ENCODE peak calls at places on chromosome 5, in four cellular contexts. S is mammary epithelial cell, C is IMR-90, A is H9. W is an unnamed sample.

GRCh38 chr5:132677191-132677590 is 3.4 kb downstream of the IL4 start:
- DNase-seq in S (peak; percentile 80), C (peak; percentile 91), A (peak; percentile 59), W (peak; percentile 70)

GRCh38 chr5:91438871-91439270 is 55.8 kb upstream of the ARRDC3 start:
- DNase-seq in S (peak; percentile 3), C (no peak), A (peak; percentile 56), W (no peak)

GRCh38 chr5:149966901-149967419 is 6.4 kb downstream of the SLC26A2 start:
- DNase-seq in S (no peak), C (no peak), A (no peak), W (no peak)

GRCh38 chr5:97243352-97243751 is 60.3 kb upstream of the RIOK2 start:
- DNase-seq in S (no peak), C (no peak), A (no peak), W (peak; percentile 5)

GRCh38 chr5:84602371-84602771 is 217.7 kb upstream of the EDIL3 start:
- DNase-seq in S (peak; percentile 26), C (no peak), A (no peak), W (no peak)

GRCh38 chr5:10374032-10374431 is 20.5 kb downstream of the MARCHF6 start:
- DNase-seq in S (no peak), C (no peak), A (no peak), W (no peak)

GRCh38 chr5:33441241-33441844 is 578 bp downstream of the TARS1 start:
- DNase-seq in S (no peak), C (peak; percentile 73), A (no peak), W (no peak)

GRCh38 chr5:147691134-147691533 is 91.4 kb downstream of the JAKMIP2 start:
- DNase-seq in S (no peak), C (no peak), A (no peak), W (no peak)

GRCh38 chr5:174423538-174423937 is 300.8 kb upstream of the MSX2 start:
- DNase-seq in S (no peak), C (no peak), A (no peak), W (no peak)

GRCh38 chr5:148760945-148761638 is 65.3 kb upstream of the ADRB2 start:
- DNase-seq in S (peak; percentile 48), C (no peak), A (no peak), W (no peak)

GRCh38 chr5:134525687-134526482 is 415 bp downstream of the JADE2 start:
- DNase-seq in S (peak; percentile 68), C (peak; percentile 83), A (peak; percentile 70), W (no peak)

GRCh38 chr5:53430618-53431252 is 49.7 kb upstream of the FST start:
- DNase-seq in S (peak; percentile 72), C (peak; percentile 87), A (no peak), W (no peak)

GRCh38 chr5:31251032-31251431 is 57.5 kb downstream of the CDH6 start:
- DNase-seq in S (no peak), C (no peak), A (no peak), W (no peak)

GRCh38 chr5:178116406-178116885 is 3.1 kb downstream of the N4BP3 start:
- DNase-seq in S (no peak), C (no peak), A (peak; percentile 68), W (no peak)

DNA sequence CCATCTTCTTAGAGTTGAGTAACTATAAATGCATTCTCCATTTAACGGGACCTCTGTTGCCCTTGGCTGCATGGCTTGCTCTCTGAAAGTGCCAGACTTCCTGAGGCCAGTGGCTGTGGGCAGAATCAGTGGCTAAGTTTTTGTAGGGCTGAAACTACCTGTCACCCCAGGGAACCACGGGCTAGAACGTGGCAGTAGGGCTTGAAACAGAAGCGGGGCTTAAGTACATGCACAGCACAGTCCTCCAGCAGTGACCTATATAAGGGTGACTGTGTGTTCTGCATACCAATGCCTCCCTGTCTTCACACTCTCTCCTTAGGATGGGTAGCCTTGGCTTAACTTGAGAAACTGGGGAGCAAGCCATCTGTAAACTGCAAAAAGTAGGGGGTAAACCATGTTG is 43.5 kb upstream of the LRRTM2 start:
- DNase-seq in S (no peak), C (no peak), A (no peak), W (no peak)
- H3K27ac ChIP-seq in S (no peak overlapping the region), C (no peak overlapping the region), A (no peak overlapping the region), W (no peak overlapping the region)

GRCh38 chr5:61630908-61631307 is 298.9 kb downstream of the ZSWIM6 start:
- DNase-seq in S (no peak), C (no peak), A (no peak), W (no peak)
- H3K27ac ChIP-seq in S (no peak overlapping the region), C (no peak overlapping the region), A (no peak overlapping the region), W (no peak overlapping the region)

GRCh38 chr5:136006767-136007251 is 22.0 kb upstream of the TGFBI start:
- DNase-seq in S (peak; percentile 96), C (peak; percentile 97), A (no peak), W (peak; percentile 98)
- H3K27ac ChIP-seq in S (peak overlapping the region; percentile 82), C (peak overlapping the region; percentile 66), A (no peak overlapping the region), W (peak overlapping the region; percentile 69)

DNA sequence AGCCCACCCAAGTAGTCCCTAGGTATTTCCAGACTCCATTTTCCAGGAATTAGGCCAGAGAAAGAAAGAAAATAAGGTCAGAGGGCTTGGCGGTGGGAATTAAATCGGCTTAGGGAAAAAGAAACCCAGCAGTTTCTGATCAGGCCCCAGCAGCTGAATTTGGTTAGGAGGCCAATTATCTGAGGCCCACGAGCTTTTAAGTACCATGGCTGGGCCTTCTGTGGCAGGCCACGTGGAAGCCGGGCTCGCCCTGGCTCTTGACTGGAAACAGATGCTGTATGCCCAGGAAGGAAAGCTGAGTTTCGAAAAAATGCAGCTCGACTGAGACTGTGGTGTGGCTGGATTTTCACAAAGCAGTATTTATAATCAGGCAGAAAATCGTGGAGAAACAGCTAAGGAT is 75.1 kb upstream of the PANK3 start:
- DNase-seq in S (no peak), C (peak; percentile 7), A (no peak), W (no peak)
- H3K27ac ChIP-seq in S (no peak overlapping the region), C (no peak overlapping the region), A (no peak overlapping the region), W (no peak overlapping the region)

GRCh38 chr5:59126665-59127354 is 543.9 kb downstream of the RAB3C start:
- DNase-seq in S (no peak), C (peak; percentile 55), A (no peak), W (peak; percentile 17)

GRCh38 chr5:59123595-59124561 is 541.0 kb downstream of the RAB3C start:
- DNase-seq in S (no peak), C (peak; percentile 41), A (no peak), W (no peak)

GRCh38 chr5:59124983-59125960 is 542.4 kb downstream of the RAB3C start:
- DNase-seq in S (no peak), C (peak; percentile 37), A (no peak), W (no peak)

GRCh38 chr5:59128646-59129290 is 545.9 kb downstream of the RAB3C start:
- DNase-seq in S (no peak), C (no peak), A (no peak), W (no peak)

GRCh38 chr5:59125961-59126360 is 543.1 kb downstream of the RAB3C start:
- DNase-seq in S (no peak), C (no peak), A (no peak), W (no peak)
- H3K27ac ChIP-seq in S (no peak overlapping the region), C (peak overlapping the region; percentile 99), A (no peak overlapping the region), W (peak overlapping the region; percentile 65)

DNA sequence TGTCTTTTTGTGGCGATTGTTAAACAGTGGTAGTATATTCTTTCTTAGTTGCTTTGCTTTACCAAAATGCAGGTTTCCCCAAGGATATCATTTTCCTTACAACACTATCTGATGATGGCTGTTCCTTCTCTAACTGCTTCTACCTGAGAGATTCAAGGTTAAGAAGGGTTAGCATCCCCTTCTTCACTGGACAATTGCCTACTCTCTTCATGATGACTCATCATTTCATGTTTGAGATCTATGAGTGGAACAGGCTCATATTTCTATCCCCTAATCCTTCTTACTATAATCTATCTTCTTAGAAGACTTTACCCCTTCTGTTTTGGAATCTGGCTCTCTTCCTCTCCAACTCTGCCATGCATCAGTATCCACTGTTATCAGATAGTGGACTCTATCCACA is 54.4 kb downstream of the NR3C1 start:
- DNase-seq in S (peak; percentile 16), C (peak; percentile 37), A (no peak), W (no peak)
- H3K27ac ChIP-seq in S (no peak overlapping the region), C (no peak overlapping the region), A (no peak overlapping the region), W (no peak overlapping the region)

GRCh38 chr5:170362102-170362501 is 27.1 kb downstream of the KCNMB1 start:
- DNase-seq in S (no peak), C (no peak), A (no peak), W (no peak)
- H3K27ac ChIP-seq in S (no peak overlapping the region), C (no peak overlapping the region), A (no peak overlapping the region), W (no peak overlapping the region)

GRCh38 chr5:60483046-60483445 is 216.9 kb downstream of the DEPDC1B start:
- DNase-seq in S (peak; percentile 73), C (peak; percentile 19), A (no peak), W (no peak)

GRCh38 chr5:60473654-60474053 is 226.3 kb downstream of the DEPDC1B start:
- DNase-seq in S (no peak), C (no peak), A (no peak), W (no peak)

GRCh38 chr5:60479542-60479941 is 220.4 kb downstream of the DEPDC1B start:
- DNase-seq in S (no peak), C (no peak), A (no peak), W (no peak)

GRCh38 chr5:60482301-60482700 is 217.7 kb downstream of the DEPDC1B start:
- DNase-seq in S (no peak), C (no peak), A (no peak), W (no peak)

GRCh38 chr5:60477849-60478248 is 222.1 kb downstream of the DEPDC1B start:
- DNase-seq in S (no peak), C (no peak), A (no peak), W (no peak)
- H3K27ac ChIP-seq in S (no peak overlapping the region), C (no peak overlapping the region), A (no peak overlapping the region), W (no peak overlapping the region)